ENCODE peak calls at places on chromosomes 4 and X, in seven cellular contexts. One of them, this sample, is unnamed.

GRCh38 chrX:74613350-74614192 is 853 bp downstream of the RLIM start:
- DNase-seq in BE2C: peak; percentile 10
- DNase-seq in mucosa of descending colon: no peak
- DNase-seq in uterus: no peak
- DNase-seq in lung: no peak
- DNase-seq in AG10803: peak; percentile 39
- DNase-seq in GM23338: peak; percentile 19
- DNase-seq in this sample: peak; percentile 52

GRCh38 chrX:70133303-70134115 is at the start of gene IGBP1:
- DNase-seq in AG10803: peak; percentile 83
- DNase-seq in lung: peak; percentile 80
- DNase-seq in GM23338: peak; percentile 89
- DNase-seq in BE2C: peak; percentile 88
- DNase-seq in uterus: peak; percentile 80
- DNase-seq in mucosa of descending colon: peak; percentile 88
- DNase-seq in this sample: peak; percentile 85

GRCh38 chrX:30141966-30142365 is 73.4 kb upstream of the MAGEB2 start:
- DNase-seq in BE2C: no peak
- DNase-seq in lung: no peak
- DNase-seq in AG10803: peak; percentile 14
- DNase-seq in GM23338: peak; percentile 65
- DNase-seq in mucosa of descending colon: no peak
- DNase-seq in uterus: no peak
- DNase-seq in this sample: peak; percentile 58

GRCh38 chr4:10164877-10165283 is 48.3 kb upstream of the WDR1 start:
- DNase-seq in GM23338: peak; percentile 76
- DNase-seq in mucosa of descending colon: no peak
- DNase-seq in BE2C: peak; percentile 29
- DNase-seq in AG10803: peak; percentile 55
- DNase-seq in lung: no peak
- DNase-seq in uterus: peak; percentile 24
- DNase-seq in this sample: peak; percentile 82

GRCh38 chrX:134512566-134512965 is 52.6 kb downstream of the HPRT1 start:
- DNase-seq in AG10803: peak; percentile 66
- DNase-seq in GM23338: peak; percentile 31
- DNase-seq in mucosa of descending colon: no peak
- DNase-seq in BE2C: no peak
- DNase-seq in lung: no peak
- DNase-seq in uterus: no peak
- DNase-seq in this sample: peak; percentile 75

GRCh38 chrX:134004038-134004437 is 18.6 kb upstream of the GPC3 start:
- DNase-seq in BE2C: no peak
- DNase-seq in lung: no peak
- DNase-seq in GM23338: no peak
- DNase-seq in uterus: peak; percentile 33
- DNase-seq in AG10803: peak; percentile 42
- DNase-seq in mucosa of descending colon: no peak
- DNase-seq in this sample: peak; percentile 73

GRCh38 chrX:95893632-95894031 is 791.0 kb upstream of the DIAPH2 start:
- DNase-seq in lung: no peak
- DNase-seq in GM23338: no peak
- DNase-seq in BE2C: no peak
- DNase-seq in uterus: no peak
- DNase-seq in mucosa of descending colon: no peak
- DNase-seq in AG10803: peak; percentile 2
- DNase-seq in this sample: peak; percentile 83

GRCh38 chr4:77433102-77433733 is 172.4 kb upstream of the CXCL13 start:
- DNase-seq in BE2C: peak; percentile 13
- DNase-seq in mucosa of descending colon: no peak
- DNase-seq in GM23338: peak; percentile 72
- DNase-seq in uterus: no peak
- DNase-seq in AG10803: peak; percentile 12
- DNase-seq in lung: no peak
- DNase-seq in this sample: peak; percentile 60

GRCh38 chrX:17802756-17803155 is 58.3 kb downstream of the RAI2 start:
- DNase-seq in BE2C: peak; percentile 60
- DNase-seq in GM23338: no peak
- DNase-seq in AG10803: no peak
- DNase-seq in uterus: no peak
- DNase-seq in lung: no peak
- DNase-seq in mucosa of descending colon: no peak
- DNase-seq in this sample: no peak

GRCh38 chrX:129634541-129634940 is 20.2 kb downstream of the APLN start:
- DNase-seq in lung: no peak
- DNase-seq in mucosa of descending colon: no peak
- DNase-seq in BE2C: peak; percentile 14
- DNase-seq in AG10803: no peak
- DNase-seq in GM23338: peak; percentile 66
- DNase-seq in uterus: no peak
- DNase-seq in this sample: no peak

GRCh38 chrX:151870603-151871002 is 42.1 kb upstream of the MAGEA4 start:
- DNase-seq in mucosa of descending colon: no peak
- DNase-seq in lung: no peak
- DNase-seq in uterus: no peak
- DNase-seq in GM23338: no peak
- DNase-seq in AG10803: peak; percentile 76
- DNase-seq in BE2C: no peak
- DNase-seq in this sample: peak; percentile 87

GRCh38 chr4:81743731-81744465 is 272.2 kb upstream of the RASGEF1B start:
- DNase-seq in lung: no peak
- DNase-seq in GM23338: no peak
- DNase-seq in mucosa of descending colon: no peak
- DNase-seq in AG10803: no peak
- DNase-seq in uterus: no peak
- DNase-seq in BE2C: no peak
- DNase-seq in this sample: no peak

GRCh38 chr4:115929373-115929772 is 816.0 kb upstream of the NDST4 start:
- DNase-seq in uterus: no peak
- DNase-seq in GM23338: no peak
- DNase-seq in BE2C: no peak
- DNase-seq in mucosa of descending colon: no peak
- DNase-seq in AG10803: no peak
- DNase-seq in lung: no peak
- DNase-seq in this sample: no peak

GRCh38 chr4:146790515-146790914 is 151.8 kb downstream of the POU4F2 start:
- DNase-seq in uterus: no peak
- DNase-seq in mucosa of descending colon: no peak
- DNase-seq in GM23338: no peak
- DNase-seq in BE2C: no peak
- DNase-seq in AG10803: no peak
- DNase-seq in lung: no peak
- DNase-seq in this sample: no peak

GRCh38 chr4:31187979-31188378 is 467.8 kb downstream of the PCDH7 start:
- DNase-seq in lung: no peak
- DNase-seq in AG10803: no peak
- DNase-seq in uterus: no peak
- DNase-seq in mucosa of descending colon: no peak
- DNase-seq in BE2C: no peak
- DNase-seq in GM23338: no peak
- DNase-seq in this sample: no peak

GRCh38 chr4:15110120-15110571 is 107.9 kb downstream of the CPEB2 start:
- DNase-seq in lung: no peak
- DNase-seq in mucosa of descending colon: no peak
- DNase-seq in AG10803: no peak
- DNase-seq in uterus: no peak
- DNase-seq in BE2C: no peak
- DNase-seq in GM23338: no peak
- DNase-seq in this sample: no peak

GRCh38 chrX:113400193-113400704 is 559.6 kb upstream of the AMOT start:
- DNase-seq in AG10803: peak; percentile 18
- DNase-seq in BE2C: no peak
- DNase-seq in GM23338: peak; percentile 83
- DNase-seq in mucosa of descending colon: no peak
- DNase-seq in lung: no peak
- DNase-seq in uterus: no peak
- DNase-seq in this sample: peak; percentile 58

GRCh38 chr4:182916483-182917181 is 554 bp downstream of the DCTD start:
- DNase-seq in AG10803: peak; percentile 84
- DNase-seq in uterus: peak; percentile 63
- DNase-seq in BE2C: peak; percentile 53
- DNase-seq in mucosa of descending colon: peak; percentile 78
- DNase-seq in lung: peak; percentile 59
- DNase-seq in GM23338: peak; percentile 50
- DNase-seq in this sample: peak; percentile 77

GRCh38 chr4:86950835-86951525 is 16.2 kb downstream of the AFF1 start:
- DNase-seq in mucosa of descending colon: no peak
- DNase-seq in uterus: no peak
- DNase-seq in AG10803: peak; percentile 91
- DNase-seq in GM23338: peak; percentile 85
- DNase-seq in lung: no peak
- DNase-seq in BE2C: no peak
- DNase-seq in this sample: no peak

GRCh38 chrX:136204571-136204970 is 46.6 kb downstream of the MAP7D3 start:
- DNase-seq in BE2C: no peak
- DNase-seq in mucosa of descending colon: no peak
- DNase-seq in AG10803: peak; percentile 83
- DNase-seq in GM23338: peak; percentile 37
- DNase-seq in uterus: no peak
- DNase-seq in lung: peak; percentile 39
- DNase-seq in this sample: peak; percentile 75

GRCh38 chr4:3294401-3295241 is 1.8 kb downstream of the RGS12 start:
- DNase-seq in AG10803: no peak
- DNase-seq in mucosa of descending colon: peak; percentile 50
- DNase-seq in uterus: no peak
- DNase-seq in GM23338: no peak
- DNase-seq in lung: no peak
- DNase-seq in BE2C: no peak
- DNase-seq in this sample: no peak

GRCh38 chr4:24578364-24578763 is 6.0 kb downstream of the DHX15 start:
- DNase-seq in uterus: no peak
- DNase-seq in GM23338: no peak
- DNase-seq in lung: no peak
- DNase-seq in mucosa of descending colon: no peak
- DNase-seq in BE2C: no peak
- DNase-seq in AG10803: no peak
- DNase-seq in this sample: no peak

GRCh38 chrX:1389181-1389992 is 2.5 kb downstream of the SLC25A6 start:
- DNase-seq in lung: no peak
- DNase-seq in BE2C: no peak
- DNase-seq in GM23338: no peak
- DNase-seq in mucosa of descending colon: peak; percentile 48
- DNase-seq in uterus: no peak
- DNase-seq in AG10803: no peak
- DNase-seq in this sample: no peak

GRCh38 chrX:1388651-1389050 is 3.3 kb downstream of the SLC25A6 start:
- DNase-seq in AG10803: no peak
- DNase-seq in GM23338: no peak
- DNase-seq in BE2C: no peak
- DNase-seq in lung: no peak
- DNase-seq in uterus: no peak
- DNase-seq in mucosa of descending colon: no peak
- DNase-seq in this sample: no peak

GRCh38 chrX:1391370-1391706 is 575 bp downstream of the SLC25A6 start:
- DNase-seq in lung: no peak
- DNase-seq in BE2C: peak; percentile 83
- DNase-seq in AG10803: no peak
- DNase-seq in mucosa of descending colon: no peak
- DNase-seq in uterus: no peak
- DNase-seq in GM23338: peak; percentile 88
- DNase-seq in this sample: no peak

GRCh38 chrX:1390621-1391369 is 1.1 kb downstream of the SLC25A6 start:
- DNase-seq in BE2C: no peak
- DNase-seq in uterus: peak; percentile 12
- DNase-seq in mucosa of descending colon: peak; percentile 56
- DNase-seq in lung: no peak
- DNase-seq in GM23338: no peak
- DNase-seq in AG10803: no peak
- DNase-seq in this sample: no peak

DNA sequence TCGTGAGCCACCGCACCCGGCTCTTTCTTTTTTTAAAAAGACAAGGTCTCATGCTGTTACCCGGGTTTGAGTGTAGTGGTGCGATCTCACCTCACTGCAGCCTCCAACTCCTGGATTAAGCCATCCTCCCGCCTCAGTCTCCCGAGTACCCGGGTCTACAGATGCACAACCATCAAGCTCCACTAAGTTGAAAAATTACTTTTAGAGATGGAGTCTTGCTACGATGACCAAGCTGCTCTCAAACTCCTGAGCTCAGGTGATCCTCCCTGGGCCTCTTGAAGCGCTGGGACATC is 2.0 kb downstream of the SLC25A6 start:
- DNase-seq in GM23338: no peak
- DNase-seq in mucosa of descending colon: peak; percentile 20
- DNase-seq in lung: no peak
- DNase-seq in BE2C: no peak
- DNase-seq in uterus: no peak
- DNase-seq in AG10803: no peak
- DNase-seq in this sample: no peak
- H3K4me3 ChIP-seq in GM23338: peak overlapping the region; percentile 100
- H3K4me3 ChIP-seq in mucosa of descending colon: no peak overlapping the region
- H3K4me3 ChIP-seq in lung: no peak overlapping the region
- H3K4me3 ChIP-seq in BE2C: no peak overlapping the region
- H3K4me3 ChIP-seq in uterus: no peak overlapping the region
- H3K4me3 ChIP-seq in AG10803: no peak overlapping the region
- H3K4me3 ChIP-seq in this sample: no peak overlapping the region

GRCh38 chrX:139429913-139430312 is 100.6 kb upstream of the F9 start:
- DNase-seq in AG10803: peak; percentile 15
- DNase-seq in uterus: no peak
- DNase-seq in BE2C: no peak
- DNase-seq in mucosa of descending colon: no peak
- DNase-seq in GM23338: peak; percentile 46
- DNase-seq in lung: no peak
- DNase-seq in this sample: no peak
- TF ChIP-seq CTCF in AG10803: peak; percentile 55
- TF ChIP-seq CTCF in uterus: no peak
- TF ChIP-seq CTCF in BE2C: no peak
- TF ChIP-seq CTCF in mucosa of descending colon: no peak
- TF ChIP-seq CTCF in GM23338: peak; percentile 40
- TF ChIP-seq CTCF in lung: no peak
- TF ChIP-seq CTCF in this sample: no peak

GRCh38 chr4:114600066-114600552 is 1.5 kb downstream of the UGT8 start:
- DNase-seq in AG10803: no peak
- DNase-seq in uterus: no peak
- DNase-seq in BE2C: no peak
- DNase-seq in lung: no peak
- DNase-seq in GM23338: no peak
- DNase-seq in mucosa of descending colon: no peak
- DNase-seq in this sample: no peak
- H3K4me3 ChIP-seq in AG10803: no peak overlapping the region
- H3K4me3 ChIP-seq in uterus: no peak overlapping the region
- H3K4me3 ChIP-seq in BE2C: no peak overlapping the region
- H3K4me3 ChIP-seq in lung: no peak overlapping the region
- H3K4me3 ChIP-seq in GM23338: peak overlapping the region; percentile 83
- H3K4me3 ChIP-seq in mucosa of descending colon: peak overlapping the region; percentile 35
- H3K4me3 ChIP-seq in this sample: no peak overlapping the region

GRCh38 chrX:80181079-80181478 is 166.5 kb downstream of the TBX22 start:
- DNase-seq in BE2C: peak; percentile 3
- DNase-seq in GM23338: peak; percentile 38
- DNase-seq in AG10803: no peak
- DNase-seq in mucosa of descending colon: no peak
- DNase-seq in uterus: no peak
- DNase-seq in lung: no peak
- DNase-seq in this sample: no peak
- TF ChIP-seq CTCF in BE2C: peak; percentile 61
- TF ChIP-seq CTCF in GM23338: peak; percentile 53
- TF ChIP-seq CTCF in AG10803: no peak
- TF ChIP-seq CTCF in mucosa of descending colon: no peak
- TF ChIP-seq CTCF in uterus: no peak
- TF ChIP-seq CTCF in lung: no peak
- TF ChIP-seq CTCF in this sample: no peak

This sample was measured in fibroblast of pulmonary artery.